ENCODE peak calls at places on chromosomes 16 and 17, in five cellular contexts. O is stomach, E is mucosa of descending colon, X is choroid plexus epithelial cell, W is kidney epithelial cell. R is an unnamed sample.

GRCh38 chr16:30381351-30382041 is 865 bp downstream of the SEPTIN1 start:
- DNase-seq in X (no peak), E (no peak), W (no peak), O (no peak), R (no peak)

GRCh38 chr17:59381716-59382570 is 50.5 kb downstream of the YPEL2 start:
- DNase-seq in W (no peak), O (peak; percentile 71), E (peak; percentile 83), X (peak; percentile 33), R (peak; percentile 48)

GRCh38 chr17:44786551-44787081 is 27.8 kb downstream of the ADAM11 start:
- DNase-seq in O (no peak), W (no peak), E (no peak), X (no peak), R (no peak)

GRCh38 chr17:44308320-44308818 is at the start of gene RUNDC3A:
- DNase-seq in X (peak; percentile 77), E (peak; percentile 86), O (peak; percentile 77), W (no peak), R (peak; percentile 64)

GRCh38 chr17:47279062-47279801 is 25.6 kb downstream of the ITGB3 start:
- DNase-seq in X (peak; percentile 99), W (peak; percentile 100), E (no peak), O (peak; percentile 36), R (peak; percentile 100)

GRCh38 chr16:265711-266110 is 10.0 kb downstream of the RGS11 start:
- DNase-seq in X (no peak), O (peak; percentile 49), W (no peak), E (no peak), R (no peak)

GRCh38 chr16:10338426-10338825 is 47.4 kb upstream of the ATF7IP2 start:
- DNase-seq in W (no peak), E (no peak), X (peak; percentile 41), O (no peak), R (no peak)

GRCh38 chr16:6382787-6383515 is 949.7 kb upstream of the RBFOX1 start:
- DNase-seq in O (no peak), E (no peak), X (no peak), W (no peak), R (no peak)

GRCh38 chr17:58273453-58274104 is 7.2 kb downstream of the MPO start:
- DNase-seq in W (no peak), E (no peak), X (no peak), O (no peak), R (no peak)

GRCh38 chr17:29648005-29648404 is 25.3 kb upstream of the CORO6 start:
- DNase-seq in X (no peak), O (no peak), E (no peak), W (no peak), R (no peak)

GRCh38 chr16:68893710-68894705 is 50.7 kb downstream of the TANGO6 start:
- DNase-seq in X (peak; percentile 60), W (peak; percentile 7), E (peak; percentile 53), O (no peak), R (peak; percentile 18)

GRCh38 chr16:82226327-82226726 is 56.3 kb upstream of the MPHOSPH6 start:
- DNase-seq in E (no peak), X (no peak), O (no peak), W (no peak), R (no peak)

GRCh38 chr17:49910094-49910857 is 58.7 kb upstream of the DLX4 start:
- DNase-seq in E (no peak), O (peak; percentile 59), W (no peak), X (peak; percentile 22), R (no peak)

GRCh38 chr17:65559802-65560627 is 1.4 kb downstream of the AXIN2 start:
- DNase-seq in W (no peak), E (peak; percentile 69), X (no peak), O (peak; percentile 30), R (no peak)

GRCh38 chr17:4583796-4584124 is 569 bp upstream of the SMTNL2 start:
- DNase-seq in X (no peak), O (no peak), E (no peak), W (no peak), R (peak; percentile 25)

GRCh38 chr16:17556276-17557052 is 85.7 kb upstream of the XYLT1 start:
- DNase-seq in O (no peak), X (peak; percentile 26), W (no peak), E (no peak), R (peak; percentile 37)

GRCh38 chr17:79781012-79781665 is 3.2 kb downstream of the CBX2 start:
- DNase-seq in W (no peak), X (no peak), O (no peak), E (no peak), R (no peak)

GRCh38 chr17:40554646-40555295 is 10.5 kb downstream of the CCR7 start:
- DNase-seq in W (no peak), X (no peak), O (peak; percentile 21), E (no peak), R (no peak)

GRCh38 chr17:46178550-46179198 is 14.6 kb downstream of the KANSL1 start:
- DNase-seq in W (no peak), O (no peak), E (no peak), X (peak; percentile 63), R (no peak)

GRCh38 chr17:336110-337021 is 16.2 kb downstream of the RPH3AL start:
- DNase-seq in X (no peak), W (no peak), O (peak; percentile 78), E (peak; percentile 79), R (no peak)

GRCh38 chr16:14475370-14476139 is 154.5 kb downstream of the PARN start:
- DNase-seq in E (no peak), O (peak; percentile 37), X (peak; percentile 25), W (no peak), R (peak; percentile 24)

GRCh38 chr16:9645911-9646310 is 536.3 kb downstream of the GRIN2A start:
- DNase-seq in E (no peak), X (no peak), O (no peak), W (no peak), R (no peak)

GRCh38 chr17:34816806-34817205 is 144.5 kb downstream of the CCT6B start:
- DNase-seq in E (no peak), X (no peak), W (no peak), O (no peak), R (no peak)

GRCh38 chr17:74840989-74841666 is 18.6 kb downstream of the GRIN2C start:
- DNase-seq in X (peak; percentile 55), W (no peak), E (no peak), O (no peak), R (peak; percentile 61)

GRCh38 chr16:83967838-83968482 is at the start of gene NECAB2:
- DNase-seq in W (no peak), X (peak; percentile 39), E (peak; percentile 53), O (peak; percentile 43), R (peak; percentile 14)
- TF ChIP-seq CTCF in W (peak; percentile 16), X (peak; percentile 50), E (peak; percentile 32), O (peak; percentile 67), R (peak; percentile 41)

GRCh38 chr17:55266958-55267688 is 2.4 kb downstream of the HLF start:
- DNase-seq in O (no peak), W (no peak), X (no peak), E (no peak), R (no peak)
- H3K4me3 ChIP-seq in O (peak overlapping the region; percentile 54), W (no peak overlapping the region), X (no peak overlapping the region), E (no peak overlapping the region), R (no peak overlapping the region)

GRCh38 chr16:20740007-20740883 is 1.4 kb downstream of the THUMPD1 start:
- DNase-seq in X (peak; percentile 25), W (no peak), E (no peak), O (no peak), R (peak; percentile 31)
- TF ChIP-seq CTCF in X (peak; percentile 52), W (peak; percentile 64), E (no peak), O (peak; percentile 13), R (peak; percentile 44)

DNA sequence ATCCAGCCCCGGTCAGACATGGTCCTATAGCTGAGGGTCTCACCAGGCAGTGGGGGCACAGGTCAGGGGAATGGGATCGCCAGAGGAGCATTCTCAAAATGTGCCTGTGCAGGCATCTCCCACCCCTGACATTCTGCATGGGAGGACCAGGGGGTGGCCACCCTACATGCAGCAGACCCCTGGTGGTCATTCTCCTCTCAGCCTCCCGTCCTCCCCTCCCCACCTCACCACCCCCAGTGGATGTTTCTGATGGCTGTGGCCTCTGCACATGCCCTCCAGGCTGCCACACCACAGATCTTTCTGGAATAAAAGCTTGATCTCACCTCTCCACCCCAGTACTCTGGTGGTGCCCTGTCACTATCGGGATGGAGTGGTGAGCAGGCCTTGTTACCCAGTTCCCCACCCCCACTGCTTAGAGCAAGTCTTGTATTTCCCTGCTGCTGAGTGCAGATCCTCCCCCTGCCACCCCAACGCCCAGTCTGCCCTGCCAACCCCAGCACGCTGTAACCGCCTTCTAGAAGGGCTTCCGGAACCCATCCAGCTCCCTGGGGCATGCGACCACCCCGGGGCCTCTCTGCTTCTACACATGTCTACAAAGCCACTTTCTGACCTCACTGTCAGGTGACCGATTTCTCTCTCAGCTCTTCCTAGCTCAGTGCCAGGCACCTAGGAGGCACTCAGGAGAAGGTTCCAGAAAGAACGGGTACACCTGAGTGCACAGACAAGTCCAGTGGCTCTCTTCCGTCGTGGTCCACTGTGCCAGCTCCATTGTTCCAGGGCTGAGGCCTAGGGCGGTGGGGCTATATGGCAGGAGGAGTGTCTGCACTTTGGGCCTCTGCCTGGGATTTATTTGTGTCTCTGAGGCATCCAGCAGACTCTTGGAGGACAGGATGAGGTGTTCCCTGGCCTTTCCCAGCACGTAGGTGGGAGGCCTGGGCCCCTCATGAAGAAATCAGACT is 9.3 kb downstream of the TBC1D24 start:
- DNase-seq in E (no peak), X (no peak), O (no peak), W (no peak), R (no peak)
- H3K4me3 ChIP-seq in E (no peak overlapping the region), X (no peak overlapping the region), O (no peak overlapping the region), W (no peak overlapping the region), R (no peak overlapping the region)

GRCh38 chr16:19014456-19014855 is 30.7 kb downstream of the TMC7 start:
- DNase-seq in E (no peak), X (no peak), O (no peak), W (no peak), R (peak; percentile 8)
- TF ChIP-seq CTCF in E (no peak), X (no peak), O (no peak), W (no peak), R (no peak)

GRCh38 chr17:28097901-28098300 is 55.4 kb downstream of the NLK start:
- DNase-seq in E (no peak), X (no peak), O (no peak), W (no peak), R (no peak)
- H3K4me3 ChIP-seq in E (no peak overlapping the region), X (no peak overlapping the region), O (no peak overlapping the region), W (no peak overlapping the region), R (no peak overlapping the region)